ENCODE peak calls at places on chromosomes 2 and 18, in four cellular contexts. M is colonic mucosa; G is heart left ventricle; X is CD4-positive, alpha-beta T cell. S is an unnamed sample.

GRCh38 chr18:11981633-11982366 is 493 bp downstream of the IMPA2 start:
- DNase-seq in M (peak; percentile 67), G (peak; percentile 78), X (no peak), S (no peak)

GRCh38 chr18:13243363-13243762 is 24.8 kb downstream of the LDLRAD4 start:
- DNase-seq in M (no peak), G (no peak), X (no peak), S (no peak)

GRCh38 chr2:43224131-43224570 is 2.3 kb downstream of the ZFP36L2 start:
- DNase-seq in M (peak; percentile 77), G (peak; percentile 89), X (peak; percentile 70), S (peak; percentile 44)

GRCh38 chr18:10049721-10050120 is 135.9 kb downstream of the VAPA start:
- DNase-seq in M (peak; percentile 36), G (no peak), X (no peak), S (no peak)

GRCh38 chr2:64260817-64261216 is 116.6 kb upstream of the PELI1 start:
- DNase-seq in M (peak; percentile 38), G (peak; percentile 61), X (no peak), S (peak; percentile 30)

GRCh38 chr2:158009425-158009824 is 92.3 kb upstream of the UPP2 start:
- DNase-seq in M (no peak), G (no peak), X (no peak), S (no peak)

GRCh38 chr2:183614797-183615429 is 490.7 kb downstream of the NUP35 start:
- DNase-seq in M (no peak), G (peak; percentile 58), X (no peak), S (peak; percentile 60)

GRCh38 chr2:180742809-180743208 is 237.6 kb upstream of the UBE2E3 start:
- DNase-seq in M (no peak), G (no peak), X (no peak), S (no peak)

GRCh38 chr18:10570622-10571021 is 44.8 kb downstream of the NAPG start:
- DNase-seq in M (no peak), G (no peak), X (no peak), S (no peak)

GRCh38 chr2:159706385-159706980 is 5.8 kb upstream of the MARCHF7 start:
- DNase-seq in M (no peak), G (no peak), X (no peak), S (no peak)

GRCh38 chr2:27071990-27072830 is 756 bp upstream of the OST4 start:
- DNase-seq in M (peak; percentile 63), G (peak; percentile 88), X (no peak), S (no peak)

GRCh38 chr2:48525269-48525943 is 4.5 kb upstream of the STON1 start:
- DNase-seq in M (no peak), G (no peak), X (no peak), S (no peak)

GRCh38 chr2:96260404-96261260 is 5.2 kb downstream of the TMEM127 start:
- DNase-seq in M (peak; percentile 85), G (no peak), X (no peak), S (no peak)

GRCh38 chr2:9313443-9313842 is 106.8 kb downstream of the ASAP2 start:
- DNase-seq in M (no peak), G (no peak), X (no peak), S (no peak)

GRCh38 chr18:56770873-56771272 is 119.7 kb downstream of the WDR7 start:
- DNase-seq in M (no peak), G (no peak), X (no peak), S (no peak)

GRCh38 chr2:115910270-115910669 is 1467.8 kb downstream of the DPP10 start:
- DNase-seq in M (no peak), G (no peak), X (no peak), S (no peak)

GRCh38 chr2:47323822-47324171 is 79.2 kb upstream of the MSH2 start:
- DNase-seq in M (no peak), G (no peak), X (no peak), S (no peak)

GRCh38 chr2:127008265-127008664 is 98.7 kb downstream of the BIN1 start:
- DNase-seq in M (no peak), G (no peak), X (no peak), S (no peak)

GRCh38 chr2:128420131-128420530 is 101.5 kb upstream of the HS6ST1 start:
- DNase-seq in M (peak; percentile 6), G (peak; percentile 3), X (no peak), S (no peak)

GRCh38 chr2:96773922-96774321 is 13.2 kb downstream of the CNNM4 start:
- DNase-seq in M (no peak), G (no peak), X (peak; percentile 29), S (no peak)

GRCh38 chr2:239154971-239155805 is 245.6 kb downstream of the HDAC4 start:
- DNase-seq in M (no peak), G (peak; percentile 50), X (no peak), S (peak; percentile 88)

GRCh38 chr2:54595999-54596903 is 127.2 kb upstream of the EML6 start:
- DNase-seq in M (no peak), G (no peak), X (no peak), S (no peak)

GRCh38 chr2:173370198-173370597 is 15.5 kb downstream of the CDCA7 start:
- DNase-seq in M (no peak), G (no peak), X (no peak), S (no peak)

GRCh38 chr18:9796933-9797549 is 88.7 kb upstream of the TXNDC2 start:
- DNase-seq in M (no peak), G (no peak), X (no peak), S (peak; percentile 61)

GRCh38 chr2:10432315-10433181 is 15.6 kb downstream of the ODC1 start:
- DNase-seq in M (peak; percentile 75), G (no peak), X (no peak), S (no peak)

GRCh38 chr2:72959554-72959953 is 42.2 kb downstream of the EMX1 start:
- DNase-seq in M (no peak), G (no peak), X (no peak), S (no peak)

GRCh38 chr2:70708376-70709199 is 59.4 kb downstream of the ADD2 start:
- DNase-seq in M (no peak), G (no peak), X (no peak), S (no peak)

GRCh38 chr18:6874316-6874715 is 144.8 kb downstream of the ARHGAP28 start:
- DNase-seq in M (no peak), G (no peak), X (no peak), S (no peak)

GRCh38 chr2:59874971-59875755 is 678.3 kb downstream of the BCL11A start:
- DNase-seq in M (no peak), G (no peak), X (no peak), S (no peak)

GRCh38 chr2:238024986-238025385 is 35.8 kb upstream of the SCLY start:
- DNase-seq in M (peak; percentile 7), G (no peak), X (no peak), S (no peak)

GRCh38 chr2:88136817-88137216 is 9.0 kb upstream of the FABP1 start:
- DNase-seq in M (no peak), G (no peak), X (no peak), S (no peak)

GRCh38 chr2:169222665-169223064 is 139.7 kb downstream of the LRP2 start:
- DNase-seq in M (no peak), G (no peak), X (no peak), S (no peak)

GRCh38 chr2:45823723-45824206 is 172.3 kb downstream of the PRKCE start:
- DNase-seq in M (no peak), G (peak; percentile 80), X (no peak), S (peak; percentile 66)

GRCh38 chr2:217683096-217683870 is 319.5 kb downstream of the TNS1 start:
- DNase-seq in M (no peak), G (no peak), X (no peak), S (no peak)

GRCh38 chr2:217685255-217685605 is 317.6 kb downstream of the TNS1 start:
- DNase-seq in M (peak; percentile 39), G (no peak), X (no peak), S (no peak)

GRCh38 chr2:217688494-217688893 is 314.3 kb downstream of the TNS1 start:
- DNase-seq in M (no peak), G (no peak), X (no peak), S (no peak)

GRCh38 chr2:217687771-217688170 is 315.0 kb downstream of the TNS1 start:
- DNase-seq in M (no peak), G (no peak), X (no peak), S (no peak)

DNA sequence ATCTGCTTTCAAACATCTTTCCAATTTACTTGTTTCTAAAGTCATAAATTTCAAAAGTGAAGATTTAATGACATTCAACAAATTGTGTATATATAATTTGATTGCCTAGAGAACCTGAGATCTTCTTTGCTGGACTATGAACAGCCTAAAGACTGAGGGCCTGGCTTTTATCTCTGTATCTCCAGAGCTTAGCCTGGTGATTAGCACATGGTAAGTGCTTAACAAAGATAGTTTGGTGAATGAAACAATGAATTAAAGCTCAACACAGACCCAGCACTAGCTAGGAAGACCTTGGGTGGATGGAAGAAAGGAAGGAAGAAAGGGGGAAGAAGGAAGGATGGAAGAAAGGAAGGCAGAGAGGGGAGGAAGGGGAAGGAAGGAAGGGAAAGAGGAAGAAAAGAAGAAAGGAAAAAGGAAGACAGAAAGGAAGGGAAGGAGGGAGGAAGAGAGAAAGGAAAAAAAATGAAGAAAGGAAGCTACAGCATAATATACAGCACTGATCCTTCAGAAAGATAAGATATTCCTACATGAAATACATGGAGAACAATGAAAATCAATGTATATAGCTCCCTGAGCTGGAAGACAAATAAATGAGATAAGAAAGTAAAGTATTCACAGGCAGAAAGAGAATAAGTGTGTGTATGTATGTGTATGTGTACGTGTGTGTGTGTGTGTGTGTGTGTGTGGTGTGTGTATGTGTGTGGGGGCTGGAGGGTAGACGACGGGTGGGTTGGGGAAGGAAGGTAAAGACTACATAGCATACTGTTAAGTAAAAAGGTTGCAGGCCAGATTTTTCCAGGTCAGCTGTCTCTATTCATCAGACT is 318.2 kb downstream of the TNS1 start:
- DNase-seq in M (no peak), G (no peak), X (no peak), S (no peak)
- H3K27me3 ChIP-seq in M (no peaks in the 10 kb centered on the region), G (no peaks in the 10 kb centered on the region), X (no peaks in the 10 kb centered on the region), S (no peaks in the 10 kb centered on the region)

DNA sequence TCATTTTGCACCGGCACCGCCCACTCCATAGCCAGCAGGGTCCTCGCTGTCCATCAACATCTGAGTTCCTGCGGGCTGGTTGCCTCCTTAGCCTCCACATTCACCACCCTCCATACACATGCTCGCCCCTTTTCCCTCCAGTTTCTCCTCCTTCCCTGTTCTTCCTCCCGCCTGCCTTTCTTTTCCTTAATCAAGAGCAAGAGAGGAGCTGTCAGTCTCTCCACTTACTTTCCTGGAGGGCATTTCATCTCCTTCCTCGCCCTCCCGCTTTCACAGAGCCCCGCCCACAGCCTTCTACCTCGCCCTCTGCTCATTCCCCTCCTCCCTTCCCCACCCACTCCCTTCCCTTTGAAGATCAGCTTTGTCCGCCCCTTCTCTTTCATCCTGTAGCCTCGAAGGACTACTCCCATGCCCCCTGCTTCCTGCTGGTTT is 13.8 kb upstream of the ZBTB7C start:
- DNase-seq in M (no peak), G (no peak), X (no peak), S (no peak)
- H3K27me3 ChIP-seq in M (no peaks in the 10 kb centered on the region), G (no peaks in the 10 kb centered on the region), X (peaks cover 22% of the 10 kb centered on the region), S (peaks cover 5% of the 10 kb centered on the region)

DNA sequence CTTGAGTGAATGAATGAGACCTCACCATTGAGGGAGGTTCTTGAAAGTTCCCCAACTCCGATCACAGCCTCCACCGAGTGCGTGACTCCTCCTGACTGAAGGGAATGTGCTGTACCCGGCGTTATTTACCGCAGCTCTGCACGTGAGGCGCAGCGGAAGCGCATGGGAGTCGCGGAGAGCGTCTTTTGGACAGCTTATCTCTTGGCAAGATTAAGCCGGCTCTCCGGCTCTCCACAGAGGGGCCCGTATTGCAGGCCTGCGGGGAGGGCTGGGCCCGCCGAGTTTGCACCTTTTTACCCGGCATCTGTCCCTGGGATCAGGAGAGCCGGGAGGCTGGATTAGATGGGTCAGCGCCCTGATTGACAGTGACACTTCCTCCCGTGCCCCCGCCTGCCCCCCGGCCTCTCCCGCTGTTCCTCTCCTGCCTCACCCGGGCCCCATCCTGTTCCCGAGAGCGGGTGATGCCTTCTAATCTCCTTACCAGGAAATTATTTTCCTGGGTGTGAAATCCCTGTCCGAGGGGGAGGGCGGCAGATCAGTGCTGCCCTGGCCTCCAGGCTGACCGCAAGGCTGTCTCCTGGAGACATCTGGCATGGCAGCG is 176.3 kb downstream of the INHBB start:
- DNase-seq in M (no peak), G (peak; percentile 58), X (no peak), S (no peak)
- H3K27me3 ChIP-seq in M (peaks cover 6% of the 10 kb centered on the region), G (no peaks in the 10 kb centered on the region), X (peaks cover 3% of the 10 kb centered on the region), S (peaks cover 2% of the 10 kb centered on the region)

GRCh38 chr2:240455719-240456606 is 20.5 kb downstream of the GPC1 start:
- DNase-seq in M (no peak), G (no peak), X (no peak), S (no peak)
- H3K27me3 ChIP-seq in M (peaks cover 39% of the 10 kb centered on the region), G (no peaks in the 10 kb centered on the region), X (peaks cover 48% of the 10 kb centered on the region), S (no peaks in the 10 kb centered on the region)